ENCODE peak calls at places on chromosomes 16 and 17, in seven cellular contexts. W is astrocyte of the spinal cord, A is foreskin fibroblast, C is body of pancreas, I is HCT116, S is heart left ventricle, R is SJCRH30. T is an unnamed sample.
A peak's percentile ranks its signal among the peaks of the same experiment; 100 is the strongest.

GRCh38 chr17:18267927-18268711 is 7.7 kb downstream of the MIEF2 start:
- DNase-seq in W (peak; percentile 34), S (no peak), A (peak; percentile 60), R (no peak), C (no peak), I (no peak), T (no peak)

GRCh38 chr16:19582050-19582784 is 26.7 kb downstream of the VPS35L start:
- DNase-seq in R (no peak), W (peak; percentile 18), I (no peak), C (no peak), A (no peak), S (no peak), T (no peak)

GRCh38 chr17:74527081-74527480 is 4.2 kb downstream of the CD300LB start:
- DNase-seq in S (no peak), C (no peak), W (no peak), R (no peak), A (no peak), I (no peak), T (no peak)

GRCh38 chr17:61436995-61437704 is 15.1 kb upstream of the TBX4 start:
- DNase-seq in A (no peak), S (no peak), C (no peak), I (no peak), R (no peak), W (no peak), T (no peak)

GRCh38 chr17:55299162-55299838 is 34.5 kb downstream of the HLF start:
- DNase-seq in R (no peak), C (no peak), S (no peak), I (no peak), A (no peak), W (no peak), T (no peak)

GRCh38 chr17:72572604-72573491 is 452.0 kb downstream of the SOX9 start:
- DNase-seq in I (no peak), S (no peak), C (no peak), A (no peak), W (no peak), R (no peak), T (no peak)

GRCh38 chr16:30356401-30357084 is 1.4 kb upstream of the CD2BP2 start:
- DNase-seq in C (no peak), R (no peak), A (no peak), I (no peak), W (no peak), S (no peak), T (no peak)

GRCh38 chr17:1485748-1486376 is 6.6 kb downstream of the MYO1C start:
- DNase-seq in S (peak; percentile 84), W (peak; percentile 46), A (peak; percentile 60), R (peak; percentile 27), C (peak; percentile 69), I (no peak), T (no peak)

GRCh38 chr16:89708481-89708931 is 7.0 kb upstream of the SPATA2L start:
- DNase-seq in C (no peak), A (no peak), I (no peak), R (no peak), S (peak; percentile 23), W (no peak), T (no peak)

GRCh38 chr16:4625617-4626159 is 1.1 kb downstream of the MGRN1 start:
- DNase-seq in W (no peak), C (peak; percentile 64), R (no peak), I (no peak), S (no peak), A (no peak), T (no peak)

GRCh38 chr16:4624015-4624826 is at the start of gene MGRN1:
- DNase-seq in S (peak; percentile 97), C (peak; percentile 95), I (peak; percentile 96), W (peak; percentile 99), A (peak; percentile 96), R (peak; percentile 95), T (peak; percentile 95)

GRCh38 chr16:4626396-4626795 is 1.8 kb downstream of the MGRN1 start:
- DNase-seq in S (no peak), A (no peak), I (no peak), C (no peak), R (no peak), W (no peak), T (no peak)

GRCh38 chr16:4624827-4625616 is 396 bp downstream of the MGRN1 start:
- DNase-seq in W (peak; percentile 74), I (no peak), R (peak; percentile 42), S (peak; percentile 64), A (no peak), C (peak; percentile 71), T (peak; percentile 36)

DNA sequence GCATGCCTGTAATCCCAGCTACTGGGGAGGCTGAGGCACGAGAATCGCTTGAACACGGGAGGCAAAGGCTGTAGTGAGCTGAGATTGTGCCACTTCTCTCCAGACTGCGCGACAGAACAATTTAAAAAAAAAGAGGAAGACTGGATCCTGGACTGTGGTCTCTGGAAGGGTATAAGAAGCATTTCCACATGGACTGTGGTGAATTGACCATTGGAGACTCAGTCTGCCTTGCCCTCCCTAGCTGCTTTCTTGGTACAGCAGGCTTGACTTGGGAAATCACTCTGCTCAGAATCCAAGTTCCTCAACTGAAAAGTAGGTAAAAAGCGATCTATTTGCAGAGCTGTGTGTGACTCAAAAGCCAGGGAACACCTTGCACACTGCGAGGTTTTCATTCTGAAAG is 1.0 kb upstream of the MGRN1 start:
- DNase-seq in C (no peak), S (no peak), R (no peak), A (no peak), W (no peak), I (no peak), T (no peak)
- H3K4me3 ChIP-seq in C (no peak overlapping the region), S (no peak overlapping the region), R (no peak overlapping the region), A (no peak overlapping the region), W (no peak overlapping the region), I (no peak overlapping the region), T (no peak overlapping the region)

DNA sequence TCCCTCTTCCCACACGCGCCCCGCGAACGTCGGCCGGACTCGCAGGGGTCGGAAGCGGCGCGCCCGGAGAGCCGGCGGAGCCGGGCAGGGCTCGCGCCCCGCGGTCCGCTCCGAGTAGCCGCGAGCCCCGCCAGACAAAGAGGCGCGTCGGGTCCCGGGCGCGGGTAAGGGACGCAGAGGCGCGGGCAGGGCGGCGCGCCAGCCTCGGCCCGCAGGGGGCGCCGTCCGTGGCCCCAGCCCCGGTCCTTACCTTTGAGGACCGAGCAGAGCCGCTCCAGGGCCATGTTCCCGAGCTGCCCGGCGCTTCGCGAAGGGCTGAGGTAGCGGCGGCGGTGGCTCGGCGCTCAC is 442 bp downstream of the NETO2 start:
- DNase-seq in W (peak; percentile 72), I (peak; percentile 15), S (peak; percentile 57), R (peak; percentile 62), A (peak; percentile 60), C (peak; percentile 44), T (no peak)
- H3K4me3 ChIP-seq in W (peak overlapping the region; percentile 66), I (peak overlapping the region; percentile 52), S (peak overlapping the region; percentile 52), R (peak overlapping the region; percentile 70), A (peak overlapping the region; percentile 62), C (peak overlapping the region; percentile 15), T (peak overlapping the region; percentile 88)

GRCh38 chr16:78415669-78416068 is 316.2 kb downstream of the WWOX start:
- DNase-seq in R (no peak), I (no peak), S (no peak), W (no peak), A (no peak), C (no peak), T (no peak)
- H3K4me3 ChIP-seq in R (no peak overlapping the region), I (no peak overlapping the region), S (no peak overlapping the region), W (no peak overlapping the region), A (no peak overlapping the region), C (no peak overlapping the region), T (no peak overlapping the region)

GRCh38 chr17:78127240-78127887 is 1.2 kb downstream of the TMC6 start:
- DNase-seq in R (peak; percentile 80), W (no peak), C (peak; percentile 68), S (peak; percentile 85), A (no peak), I (no peak), T (no peak)
- H3K4me3 ChIP-seq in R (peak overlapping the region; percentile 94), W (no peak overlapping the region), C (peak overlapping the region; percentile 62), S (peak overlapping the region; percentile 88), A (no peak overlapping the region), I (peak overlapping the region; percentile 89), T (peak overlapping the region; percentile 65)